ENCODE peak calls at places on chromosomes 1 and 21, in four cellular contexts. I, A, W and Y are unnamed samples.

GRCh38 chr1:154747841-154748766 is 122.0 kb downstream of the KCNN3 start:
- DNase-seq in W (no peak), A (no peak), I (no peak), Y (no peak)

GRCh38 chr1:203113308-203113707 is 14.2 kb upstream of the ADORA1 start:
- DNase-seq in W (no peak), I (no peak), A (no peak), Y (no peak)

GRCh38 chr1:150152772-150153461 is 3.2 kb downstream of the PLEKHO1 start:
- DNase-seq in I (peak), A (no peak), W (no peak), Y (peak)

GRCh38 chr1:98389809-98390208 is 271.7 kb upstream of the SNX7 start:
- DNase-seq in W (no peak), A (peak), I (no peak), Y (peak)

GRCh38 chr1:108512239-108513071 is 47.4 kb upstream of the EEIG2 start:
- DNase-seq in I (no peak), A (peak), W (no peak), Y (peak)

GRCh38 chr21:39818557-39818956 is 48.7 kb upstream of the PCP4 start:
- DNase-seq in I (no peak), A (no peak), W (no peak), Y (no peak)

GRCh38 chr1:96080925-96081324 is 640.7 kb upstream of the PTBP2 start:
- DNase-seq in A (no peak), I (no peak), W (no peak), Y (no peak)

GRCh38 chr1:26276432-26276838 is 3.5 kb upstream of the SH3BGRL3 start:
- DNase-seq in A (no peak), W (no peak), I (no peak), Y (no peak)

GRCh38 chr1:117810553-117810952 is 118.9 kb downstream of the GDAP2 start:
- DNase-seq in A (no peak), I (no peak), W (no peak), Y (no peak)